ENCODE peak calls at places on chromosome X, in eight cellular contexts. Y, T, Z, J, A, S, G and E are unnamed samples.

GRCh38 chrX:40410859-40411258 is 169.9 kb upstream of the ATP6AP2 start:
- DNase-seq in Y (no peak), T (no peak), Z (no peak), J (no peak), A (no peak), S (no peak), G (no peak), E (no peak)

GRCh38 chrX:65407157-65407626 is 127.4 kb downstream of the LAS1L start:
- DNase-seq in Y (no peak), T (peak), Z (no peak), J (no peak), A (no peak), S (peak), G (no peak), E (no peak)

GRCh38 chrX:11756354-11757318 is 1.4 kb upstream of the MSL3 start:
- DNase-seq in Y (no peak), T (no peak), Z (no peak), J (peak), A (no peak), S (peak), G (peak), E (no peak)

GRCh38 chrX:104359124-104359523 is 104.4 kb upstream of the ESX1 start:
- DNase-seq in Y (no peak), T (no peak), Z (no peak), J (no peak), A (no peak), S (no peak), G (no peak), E (no peak)

GRCh38 chrX:103782640-103783039 is 6.0 kb downstream of the PLP1 start:
- DNase-seq in Y (no peak), T (peak), Z (no peak), J (no peak), A (no peak), S (no peak), G (no peak), E (no peak)

GRCh38 chrX:104411800-104412199 is 154.2 kb upstream of the IL1RAPL2 start:
- DNase-seq in Y (no peak), T (no peak), Z (no peak), J (no peak), A (no peak), S (no peak), G (no peak), E (no peak)

GRCh38 chrX:151896734-151897474 is 15.8 kb upstream of the MAGEA4 start:
- DNase-seq in Y (no peak), T (no peak), Z (peak), J (peak), A (peak), S (peak), G (no peak), E (no peak)

GRCh38 chrX:79413009-79413408 is 45.9 kb upstream of the ITM2A start:
- DNase-seq in Y (peak), T (peak), Z (peak), J (no peak), A (peak), S (peak), G (peak), E (peak)

GRCh38 chrX:102934624-102935023 is 2.4 kb upstream of the RAB40AL start:
- DNase-seq in Y (peak), T (peak), Z (peak), J (no peak), A (peak), S (peak), G (peak), E (peak)

GRCh38 chrX:14616301-14616700 is 87.0 kb downstream of the GLRA2 start:
- DNase-seq in Y (no peak), T (no peak), Z (peak), J (peak), A (no peak), S (no peak), G (no peak), E (no peak)

GRCh38 chrX:11998944-11999343 is 139.3 kb upstream of the FRMPD4 start:
- DNase-seq in Y (no peak), T (no peak), Z (no peak), J (no peak), A (peak), S (no peak), G (no peak), E (no peak)

GRCh38 chrX:13716905-13717304 is 17.5 kb downstream of the TRAPPC2 start:
- DNase-seq in Y (no peak), T (no peak), Z (no peak), J (no peak), A (no peak), S (no peak), G (no peak), E (no peak)

GRCh38 chrX:129678176-129678880 is 23.6 kb upstream of the APLN start:
- DNase-seq in Y (no peak), T (peak), Z (no peak), J (peak), A (peak), S (peak), G (peak), E (no peak)

GRCh38 chrX:68820476-68821110 is 8.2 kb upstream of the EFNB1 start:
- DNase-seq in Y (no peak), T (no peak), Z (no peak), J (no peak), A (no peak), S (no peak), G (no peak), E (no peak)

GRCh38 chrX:136907626-136908025 is 27.1 kb upstream of the RBMX start:
- DNase-seq in Y (no peak), T (no peak), Z (no peak), J (no peak), A (no peak), S (no peak), G (no peak), E (no peak)

GRCh38 chrX:67724359-67725110 is 180.7 kb downstream of the AR start:
- DNase-seq in Y (no peak), T (no peak), Z (no peak), J (peak), A (no peak), S (peak), G (no peak), E (no peak)

GRCh38 chrX:130885508-130885907 is 17.5 kb downstream of the ENOX2 start:
- DNase-seq in Y (no peak), T (no peak), Z (no peak), J (no peak), A (no peak), S (no peak), G (peak), E (no peak)

GRCh38 chrX:134202561-134202960 is 34.4 kb upstream of the CCDC160 start:
- DNase-seq in Y (no peak), T (no peak), Z (no peak), J (no peak), A (no peak), S (no peak), G (no peak), E (no peak)

GRCh38 chrX:53190363-53190960 is 34.5 kb downstream of the KDM5C start:
- DNase-seq in Y (no peak), T (peak), Z (no peak), J (no peak), A (no peak), S (peak), G (no peak), E (peak)

GRCh38 chrX:16167181-16167580 is at the start of gene MAGEB17:
- DNase-seq in Y (no peak), T (no peak), Z (no peak), J (no peak), A (no peak), S (no peak), G (no peak), E (no peak)

GRCh38 chrX:13899607-13900006 is 82.7 kb upstream of the GPM6B start:
- DNase-seq in Y (no peak), T (no peak), Z (peak), J (peak), A (peak), S (peak), G (peak), E (no peak)

GRCh38 chrX:37912797-37913196 is 65.4 kb upstream of the DYNLT3 start:
- DNase-seq in Y (no peak), T (no peak), Z (no peak), J (peak), A (no peak), S (peak), G (no peak), E (no peak)

GRCh38 chrX:40094041-40094899 is 3.5 kb downstream of the BCOR start:
- DNase-seq in Y (no peak), T (peak), Z (peak), J (peak), A (no peak), S (peak), G (peak), E (no peak)

GRCh38 chrX:15946783-15947550 is 92.4 kb upstream of the AP1S2 start:
- DNase-seq in Y (no peak), T (no peak), Z (peak), J (peak), A (peak), S (peak), G (peak), E (no peak)

GRCh38 chrX:85429066-85429465 is 49.6 kb upstream of the POF1B start:
- DNase-seq in Y (no peak), T (no peak), Z (no peak), J (no peak), A (no peak), S (no peak), G (no peak), E (no peak)

GRCh38 chrX:75113664-75114063 is 42.4 kb downstream of the ABCB7 start:
- DNase-seq in Y (no peak), T (no peak), Z (no peak), J (no peak), A (no peak), S (no peak), G (no peak), E (no peak)

GRCh38 chrX:150548684-150549083 is 19.7 kb upstream of the MTM1 start:
- DNase-seq in Y (no peak), T (no peak), Z (peak), J (peak), A (no peak), S (peak), G (peak), E (no peak)
- H3K4me2 ChIP-seq in Y (peak), T (no peak), Z (no peak), J (no peak), A (no peak), S (no peak), G (peak), E (no peak)

GRCh38 chrX:153828308-153828707 is 2.0 kb downstream of the PDZD4 start:
- DNase-seq in Y (no peak), T (no peak), Z (no peak), J (no peak), A (no peak), S (no peak), G (no peak), E (no peak)

GRCh38 chrX:153827016-153827415 is 3.3 kb downstream of the PDZD4 start:
- DNase-seq in Y (no peak), T (no peak), Z (no peak), J (no peak), A (no peak), S (no peak), G (no peak), E (no peak)

GRCh38 chrX:153828723-153829548 is 1.4 kb downstream of the PDZD4 start:
- DNase-seq in Y (peak), T (peak), Z (no peak), J (no peak), A (peak), S (peak), G (no peak), E (no peak)

GRCh38 chrX:153829549-153829798 is 870 bp downstream of the PDZD4 start:
- DNase-seq in Y (no peak), T (no peak), Z (no peak), J (no peak), A (no peak), S (peak), G (no peak), E (no peak)

DNA sequence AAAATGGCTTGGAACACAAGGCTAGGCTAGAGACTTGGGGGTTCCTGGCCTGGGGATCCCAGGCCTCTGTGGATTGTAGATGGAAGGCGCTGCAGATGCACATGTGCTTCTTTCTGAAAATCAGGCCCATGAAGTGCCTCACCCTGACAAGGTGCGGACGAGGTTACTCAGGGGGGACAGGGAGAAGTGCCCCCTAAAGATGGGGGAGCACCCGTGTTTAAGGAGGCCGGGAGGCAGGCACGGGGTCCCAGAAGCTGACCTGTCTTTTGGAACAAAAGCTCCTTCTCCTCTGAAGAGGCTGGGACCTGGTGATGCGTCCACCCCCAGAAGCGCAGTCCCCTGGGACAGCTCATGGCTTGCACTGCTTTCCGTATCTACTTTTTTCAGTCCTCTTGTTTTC is 2.4 kb downstream of the PDZD4 start:
- DNase-seq in Y (no peak), T (no peak), Z (no peak), J (no peak), A (no peak), S (no peak), G (no peak), E (no peak)
- H3K4me3 ChIP-seq in Y (no peak), T (no peak), Z (no peak), J (no peak), A (no peak), S (no peak), G (no peak), E (no peak)

GRCh38 chrX:118437283-118437682 is 58.3 kb upstream of the DOCK11 start:
- DNase-seq in Y (no peak), T (no peak), Z (no peak), J (no peak), A (no peak), S (no peak), G (no peak), E (no peak)

DNA sequence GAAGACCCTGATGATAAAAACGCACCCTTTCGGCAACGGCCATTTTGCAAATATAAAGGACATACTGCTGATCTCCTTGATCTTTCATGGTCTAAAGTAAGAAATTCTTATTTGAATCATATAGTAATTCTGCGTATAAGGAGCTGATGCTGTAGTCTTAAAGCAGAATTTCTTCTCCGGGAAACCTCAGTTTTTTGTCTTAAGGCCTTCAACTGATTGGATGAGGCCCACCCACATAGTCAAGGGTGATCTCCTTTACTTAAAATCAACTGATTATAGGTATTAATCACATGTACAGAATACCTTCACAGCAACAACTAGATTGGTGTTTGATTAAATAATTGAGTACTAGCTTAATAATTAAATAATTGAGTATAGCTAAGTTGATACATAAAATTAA is 62.8 kb upstream of the DOCK11 start:
- DNase-seq in Y (no peak), T (no peak), Z (no peak), J (no peak), A (no peak), S (no peak), G (no peak), E (no peak)
- H3K4me2 ChIP-seq in Y (no peak), T (no peak), Z (no peak), J (no peak), A (no peak), S (no peak), G (no peak), E (no peak)

GRCh38 chrX:43881410-43882293 is 598 bp downstream of the MAOB start:
- DNase-seq in Y (peak), T (no peak), Z (no peak), J (no peak), A (no peak), S (peak), G (no peak), E (no peak)
- H3K4me3 ChIP-seq in Y (peak), T (peak), Z (no peak), J (peak), A (no peak), S (no peak), G (no peak), E (no peak)